ENCODE peak calls at places on chromosomes 4 and X, in ten cellular contexts. E is Caco-2; J is BE2C; R is MM.1S; D is spleen; L is RWPE2; N is upper lobe of right lung; O is suprapubic skin; T is CD8-positive, alpha-beta memory T cell; P is pancreas. B is an unnamed sample.

GRCh38 chr4:163744861-163745260 is 250.4 kb downstream of the TMA16 start:
- DNase-seq in E (no peak), J (no peak), R (peak; percentile 82), D (no peak), L (no peak), N (no peak), O (no peak), T (no peak), P (no peak), B (no peak)

GRCh38 chrX:39309018-39309620 is 507.9 kb downstream of the MID1IP1 start:
- DNase-seq in E (no peak), J (no peak), R (no peak), D (no peak), L (no peak), N (no peak), O (no peak), T (no peak), P (no peak), B (peak; percentile 69)

GRCh38 chrX:16839852-16840460 is 30.2 kb downstream of the RBBP7 start:
- DNase-seq in E (peak; percentile 45), J (no peak), R (no peak), D (no peak), L (no peak), N (no peak), O (no peak), T (no peak), P (no peak), B (peak; percentile 61)

GRCh38 chr4:56410247-56410646 is 23.0 kb upstream of the AASDH start:
- DNase-seq in E (peak; percentile 77), J (peak; percentile 32), R (no peak), D (no peak), L (no peak), N (no peak), O (no peak), T (no peak), P (no peak), B (peak; percentile 50)

GRCh38 chr4:125750827-125751466 is 436.2 kb downstream of the FAT4 start:
- DNase-seq in E (peak; percentile 7), J (peak; percentile 16), R (no peak), D (no peak), L (no peak), N (no peak), O (no peak), T (no peak), P (no peak), B (no peak)

GRCh38 chr4:186040316-186040715 is 28.6 kb upstream of the TLR3 start:
- DNase-seq in E (no peak), J (no peak), R (no peak), D (no peak), L (no peak), N (no peak), O (no peak), T (no peak), P (no peak), B (no peak)

GRCh38 chrX:42975906-42976305 is 197.9 kb upstream of the PPP1R2C start:
- DNase-seq in E (no peak), J (no peak), R (no peak), D (no peak), L (no peak), N (no peak), O (no peak), T (no peak), P (no peak), B (no peak)

GRCh38 chrX:11375614-11376119 is 82.5 kb downstream of the AMELX start:
- DNase-seq in E (peak; percentile 18), J (no peak), R (no peak), D (no peak), L (no peak), N (no peak), O (no peak), T (no peak), P (no peak), B (no peak)

GRCh38 chrX:30170900-30171299 is 44.5 kb upstream of the MAGEB2 start:
- DNase-seq in E (no peak), J (no peak), R (no peak), D (no peak), L (no peak), N (no peak), O (no peak), T (no peak), P (no peak), B (no peak)

DNA sequence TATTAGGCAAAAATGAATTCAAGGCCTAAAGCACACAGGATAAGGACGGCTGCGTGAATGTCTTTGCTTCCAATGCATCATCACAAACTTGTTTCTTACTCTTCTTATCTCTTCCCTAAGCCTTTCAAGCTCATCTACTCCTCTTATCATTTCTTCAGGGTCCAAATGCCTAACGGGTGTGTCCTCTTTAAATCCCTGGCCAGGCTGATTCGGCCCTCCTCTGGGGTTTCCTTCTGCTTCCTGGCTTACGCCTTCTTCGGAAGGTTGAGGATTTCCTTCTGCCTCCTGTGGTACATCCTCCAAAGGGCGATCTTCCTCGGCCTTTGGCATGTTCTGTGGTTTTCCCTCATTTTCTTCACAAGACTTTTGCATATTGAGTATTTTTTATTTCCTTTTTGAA is 1.3 kb downstream of the TCEAL8 start:
- DNase-seq in E (no peak), J (no peak), R (no peak), D (no peak), L (no peak), N (no peak), O (no peak), T (no peak), P (no peak), B (no peak)
- H3K4me3 ChIP-seq in E (no peak overlapping the region), J (peak overlapping the region; percentile 79), R (no peak overlapping the region), D (peak overlapping the region; percentile 56), L (peak overlapping the region; percentile 49), N (peak overlapping the region; percentile 66), O (peak overlapping the region; percentile 60), T (peak overlapping the region; percentile 84), P (peak overlapping the region; percentile 45), B (peak overlapping the region; percentile 41)

DNA sequence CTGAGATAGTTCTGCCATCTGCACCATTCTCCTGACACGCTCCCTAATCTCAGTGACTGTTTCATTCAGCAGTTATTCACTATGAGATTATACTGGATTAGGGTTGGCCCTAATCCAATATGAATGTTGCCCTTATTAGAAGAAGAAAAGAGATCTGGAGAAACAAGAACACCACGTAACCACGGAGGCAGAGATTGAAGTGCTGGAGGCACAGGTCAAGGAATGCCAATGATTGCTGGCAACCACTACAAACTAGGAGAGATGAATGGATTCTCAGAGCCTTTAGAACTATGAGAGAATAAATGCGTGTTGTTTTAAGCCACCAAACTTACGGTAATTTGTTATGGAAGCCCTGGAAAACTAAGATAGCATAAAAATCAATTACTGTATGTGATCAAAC is 7.3 kb downstream of the ACOX3 start:
- DNase-seq in E (no peak), J (no peak), R (no peak), D (no peak), L (no peak), N (no peak), O (no peak), T (no peak), P (no peak), B (no peak)
- H3K4me1 ChIP-seq in E (no peaks in the 10 kb centered on the region), J (no peaks in the 10 kb centered on the region), R (peaks cover 9% of the 10 kb centered on the region), D (peaks cover 33% of the 10 kb centered on the region), L (peaks cover 15% of the 10 kb centered on the region), N (peaks cover 44% of the 10 kb centered on the region), O (peaks cover 59% of the 10 kb centered on the region), T (peaks cover 15% of the 10 kb centered on the region), P (peaks cover 30% of the 10 kb centered on the region), B (no peaks in the 10 kb centered on the region)

DNA sequence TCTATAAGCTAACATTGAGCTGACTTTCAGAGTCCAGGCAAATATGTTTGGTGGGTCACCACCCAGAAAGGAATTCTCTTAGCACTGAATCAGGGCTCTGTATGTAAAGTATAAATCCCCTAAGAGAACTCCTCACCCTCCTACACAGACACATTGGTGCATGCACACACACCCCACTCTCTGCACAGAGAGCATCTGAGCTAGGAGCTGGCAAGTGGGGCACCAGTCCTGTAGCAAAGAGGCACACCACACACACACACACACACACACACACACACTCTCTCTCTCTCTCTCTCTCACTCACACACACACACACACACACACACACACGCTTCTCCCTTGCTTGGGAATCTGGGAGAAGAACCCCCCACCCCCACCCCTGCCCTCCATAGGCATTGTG is 3.2 kb downstream of the SLITRK2 start:
- DNase-seq in E (no peak), J (no peak), R (no peak), D (no peak), L (no peak), N (no peak), O (no peak), T (no peak), P (no peak), B (no peak)
- H3K27me3 ChIP-seq in E (no peaks in the 10 kb centered on the region), J (no peaks in the 10 kb centered on the region), R (no peaks in the 10 kb centered on the region), D (peaks cover 9% of the 10 kb centered on the region), L (peaks cover 7% of the 10 kb centered on the region), N (no peaks in the 10 kb centered on the region), O (peaks cover 13% of the 10 kb centered on the region), T (no peaks in the 10 kb centered on the region), P (no peaks in the 10 kb centered on the region), B (no peaks in the 10 kb centered on the region)

GRCh38 chr4:94544811-94545210 is 93.1 kb downstream of the PDLIM5 start:
- DNase-seq in E (no peak), J (no peak), R (no peak), D (no peak), L (no peak), N (no peak), O (no peak), T (no peak), P (no peak), B (no peak)
- H3K4me3 ChIP-seq in E (no peak overlapping the region), J (no peak overlapping the region), R (no peak overlapping the region), D (no peak overlapping the region), L (no peak overlapping the region), N (no peak overlapping the region), O (no peak overlapping the region), T (no peak overlapping the region), P (no peak overlapping the region), B (no peak overlapping the region)

GRCh38 chr4:76622717-76623116 is 187.7 kb downstream of the SHROOM3 start:
- DNase-seq in E (no peak), J (no peak), R (no peak), D (no peak), L (no peak), N (no peak), O (no peak), T (no peak), P (no peak), B (no peak)
- H3K4me1 ChIP-seq in E (peaks cover 21% of the 10 kb centered on the region), J (no peaks in the 10 kb centered on the region), R (peaks cover 16% of the 10 kb centered on the region), D (no peaks in the 10 kb centered on the region), L (peaks cover 27% of the 10 kb centered on the region), N (peaks cover 6% of the 10 kb centered on the region), O (peaks cover 9% of the 10 kb centered on the region), T (no peaks in the 10 kb centered on the region), P (peaks cover 43% of the 10 kb centered on the region), B (no peaks in the 10 kb centered on the region)

GRCh38 chrX:71974916-71975315 is 64.3 kb downstream of the NHSL2 start:
- DNase-seq in E (no peak), J (no peak), R (no peak), D (no peak), L (no peak), N (no peak), O (no peak), T (no peak), P (no peak), B (no peak)
- H3K27me3 ChIP-seq in E (no peaks in the 10 kb centered on the region), J (no peaks in the 10 kb centered on the region), R (no peaks in the 10 kb centered on the region), D (no peaks in the 10 kb centered on the region), L (no peaks in the 10 kb centered on the region), N (no peaks in the 10 kb centered on the region), O (no peaks in the 10 kb centered on the region), T (no peaks in the 10 kb centered on the region), P (no peaks in the 10 kb centered on the region), B (no peaks in the 10 kb centered on the region)

DNA sequence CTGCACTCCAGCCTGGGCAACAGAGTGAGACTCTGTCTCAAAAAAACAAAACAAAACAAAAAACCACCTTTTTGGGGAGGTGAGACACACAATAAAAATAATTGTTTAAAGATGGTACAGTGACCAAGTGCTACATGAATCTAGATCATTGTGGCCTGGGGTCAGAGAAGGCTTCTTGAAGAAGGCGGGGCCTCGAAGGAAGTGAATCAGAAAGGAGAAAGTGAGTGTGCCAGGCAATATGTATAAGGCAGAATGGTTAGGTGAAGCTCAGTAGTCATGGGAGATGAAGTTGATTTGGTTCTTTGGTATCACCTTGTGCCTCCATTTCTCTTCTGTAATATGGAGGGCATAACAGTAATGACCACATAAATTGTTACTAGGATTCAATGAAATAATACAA is 58.9 kb downstream of the DOCK11 start:
- DNase-seq in E (no peak), J (no peak), R (no peak), D (no peak), L (no peak), N (no peak), O (no peak), T (no peak), P (no peak), B (no peak)
- H3K4me3 ChIP-seq in E (no peak overlapping the region), J (no peak overlapping the region), R (no peak overlapping the region), D (no peak overlapping the region), L (no peak overlapping the region), N (no peak overlapping the region), O (no peak overlapping the region), T (no peak overlapping the region), P (no peak overlapping the region), B (no peak overlapping the region)

B was measured in uterus.